ENCODE peak calls at places on chromosomes 2 and 18, in six cellular contexts. R is mesenchymal stem cell, W is H1, L is neuronal stem cell, P is IMR-90, O is H9. B is an unnamed sample.

GRCh38 chr2:177295479-177295878 is 31.0 kb upstream of the NFE2L2 start:
- DNase-seq in O (no peak), W (no peak), R (peak), L (no peak), P (peak), B (no peak)

GRCh38 chr2:73376681-73377080 is 9.0 kb upstream of the ALMS1 start:
- DNase-seq in O (no peak), W (no peak), R (no peak), P (no peak), L (no peak), B (no peak)

GRCh38 chr18:5973079-5973478 is 77.8 kb upstream of the TMEM200C start:
- DNase-seq in O (no peak), R (no peak), P (no peak), L (no peak), W (no peak), B (no peak)

GRCh38 chr2:72893594-72894319 is 6.5 kb downstream of the SPR start:
- DNase-seq in O (peak), R (peak), W (no peak), P (peak), L (no peak), B (peak)

GRCh38 chr2:214899751-214900150 is 90.3 kb upstream of the BARD1 start:
- DNase-seq in P (no peak), W (no peak), O (no peak), L (no peak), R (no peak), B (peak)

GRCh38 chr18:14963246-14963645 is 215.3 kb downstream of the ANKRD30B start:
- DNase-seq in P (no peak), W (no peak), R (no peak), L (no peak), O (no peak), B (no peak)

GRCh38 chr2:150487537-150488429 is at the start of gene RND3:
- DNase-seq in P (peak), O (peak), L (peak), R (peak), W (peak), B (peak)

GRCh38 chr2:125167152-125167551 is 1142.1 kb downstream of the CNTNAP5 start:
- DNase-seq in L (no peak), R (peak), P (peak), O (no peak), W (no peak), B (no peak)

GRCh38 chr2:8983571-8983970 is 19.9 kb downstream of the MBOAT2 start:
- DNase-seq in O (no peak), L (no peak), R (peak), P (no peak), W (no peak), B (no peak)

GRCh38 chr2:49108851-49109250 is 45.5 kb downstream of the FSHR start:
- DNase-seq in P (no peak), O (no peak), R (no peak), L (no peak), W (no peak), B (no peak)

GRCh38 chr2:105643405-105644173 is 101.1 kb upstream of the NCK2 start:
- DNase-seq in L (no peak), P (no peak), R (peak), W (no peak), O (no peak), B (no peak)

GRCh38 chr18:34120294-34120693 is 104.4 kb downstream of the NOL4 start:
- DNase-seq in R (no peak), P (no peak), W (no peak), L (no peak), O (no peak), B (no peak)

GRCh38 chr18:76846217-76846616 is 23.9 kb downstream of the ZNF236 start:
- DNase-seq in O (no peak), W (no peak), R (no peak), P (no peak), L (no peak), B (no peak)

GRCh38 chr2:190050001-190050400 is 12.5 kb downstream of the MSTN start:
- DNase-seq in W (no peak), R (peak), L (no peak), P (peak), O (no peak), B (no peak)

GRCh38 chr2:216201687-216202306 is 92.6 kb downstream of the XRCC5 start:
- DNase-seq in O (no peak), W (no peak), L (no peak), R (no peak), P (no peak), B (no peak)

GRCh38 chr2:180048256-180048655 is 41.2 kb upstream of the CWC22 start:
- DNase-seq in R (no peak), L (no peak), W (no peak), P (no peak), O (no peak), B (no peak)

GRCh38 chr2:41998789-41999470 is 48.9 kb upstream of the PKDCC start:
- DNase-seq in R (no peak), W (no peak), L (no peak), O (no peak), P (no peak), B (no peak)

GRCh38 chr2:241619602-241620418 is 17.1 kb downstream of the THAP4 start:
- DNase-seq in L (no peak), R (no peak), W (no peak), P (no peak), O (no peak), B (no peak)

GRCh38 chr2:158128168-158128973 is 26.7 kb downstream of the UPP2 start:
- DNase-seq in O (no peak), L (no peak), R (no peak), P (no peak), W (no peak), B (no peak)

GRCh38 chr18:61398961-61399632 is 65.9 kb downstream of the CDH20 start:
- DNase-seq in P (peak), L (no peak), W (no peak), R (no peak), O (no peak), B (no peak)

GRCh38 chr18:62183578-62184195 is 3.2 kb downstream of the PIGN start:
- DNase-seq in O (no peak), P (peak), W (no peak), L (peak), R (peak), B (peak)

GRCh38 chr2:160372585-160372984 is 121.0 kb downstream of the RBMS1 start:
- DNase-seq in P (peak), L (no peak), R (peak), O (no peak), W (no peak), B (no peak)

GRCh38 chr2:120738786-120739771 is 3.4 kb downstream of the GLI2 start:
- DNase-seq in O (peak), R (peak), W (no peak), P (no peak), L (peak), B (no peak)
- H3K4ac ChIP-seq in O (no peak), R (peak), W (peak), P (peak), L (no peak), B (no peak)

GRCh38 chr18:13137041-13137938 is 81.3 kb upstream of the LDLRAD4 start:
- DNase-seq in L (no peak), O (no peak), W (no peak), R (no peak), P (no peak), B (no peak)
- H3K14ac ChIP-seq in L (no peak), O (peak), W (no peak), R (no peak), P (no peak), B (no peak)

GRCh38 chr2:62197609-62198236 is 1.8 kb downstream of the B3GNT2 start:
- DNase-seq in W (no peak), R (peak), O (no peak), L (peak), P (no peak), B (no peak)

GRCh38 chr2:62197017-62197586 is 1.2 kb downstream of the B3GNT2 start:
- DNase-seq in P (no peak), R (no peak), W (no peak), L (peak), O (no peak), B (no peak)

GRCh38 chr2:62196278-62196901 is 475 bp downstream of the B3GNT2 start:
- DNase-seq in O (no peak), L (peak), P (no peak), R (peak), W (no peak), B (peak)

GRCh38 chr2:62194558-62195420 is 1.1 kb upstream of the B3GNT2 start:
- DNase-seq in L (no peak), O (no peak), R (no peak), W (no peak), P (no peak), B (no peak)

GRCh38 chr2:62195421-62196277 is at the start of gene B3GNT2:
- DNase-seq in P (peak), O (peak), R (peak), W (peak), L (peak), B (peak)
- H3K4ac ChIP-seq in P (peak), O (no peak), R (no peak), W (peak), L (peak), B (peak)

DNA sequence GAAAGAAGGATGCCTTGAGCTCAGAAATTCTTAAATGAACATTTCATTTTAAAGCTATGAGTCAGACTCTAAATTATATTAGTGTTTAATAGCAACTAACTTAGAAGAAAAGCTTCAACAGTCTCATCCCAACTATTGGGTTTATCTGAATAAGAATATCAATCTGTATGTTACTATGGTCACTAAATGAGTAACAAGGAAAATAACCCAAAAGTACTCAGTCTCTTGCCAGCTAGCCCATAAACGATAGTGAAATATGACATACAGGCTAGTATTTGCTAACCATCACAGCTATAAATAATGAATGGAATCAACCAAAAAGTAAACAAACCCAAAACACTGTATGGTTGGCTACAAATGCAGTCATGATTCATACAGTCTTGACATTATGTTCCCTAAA is 174.9 kb downstream of the RAB3GAP1 start:
- DNase-seq in P (peak), R (peak), W (no peak), L (no peak), O (no peak), B (no peak)
- H3K14ac ChIP-seq in P (no peak), R (no peak), W (no peak), L (no peak), O (no peak), B (no peak)

DNA sequence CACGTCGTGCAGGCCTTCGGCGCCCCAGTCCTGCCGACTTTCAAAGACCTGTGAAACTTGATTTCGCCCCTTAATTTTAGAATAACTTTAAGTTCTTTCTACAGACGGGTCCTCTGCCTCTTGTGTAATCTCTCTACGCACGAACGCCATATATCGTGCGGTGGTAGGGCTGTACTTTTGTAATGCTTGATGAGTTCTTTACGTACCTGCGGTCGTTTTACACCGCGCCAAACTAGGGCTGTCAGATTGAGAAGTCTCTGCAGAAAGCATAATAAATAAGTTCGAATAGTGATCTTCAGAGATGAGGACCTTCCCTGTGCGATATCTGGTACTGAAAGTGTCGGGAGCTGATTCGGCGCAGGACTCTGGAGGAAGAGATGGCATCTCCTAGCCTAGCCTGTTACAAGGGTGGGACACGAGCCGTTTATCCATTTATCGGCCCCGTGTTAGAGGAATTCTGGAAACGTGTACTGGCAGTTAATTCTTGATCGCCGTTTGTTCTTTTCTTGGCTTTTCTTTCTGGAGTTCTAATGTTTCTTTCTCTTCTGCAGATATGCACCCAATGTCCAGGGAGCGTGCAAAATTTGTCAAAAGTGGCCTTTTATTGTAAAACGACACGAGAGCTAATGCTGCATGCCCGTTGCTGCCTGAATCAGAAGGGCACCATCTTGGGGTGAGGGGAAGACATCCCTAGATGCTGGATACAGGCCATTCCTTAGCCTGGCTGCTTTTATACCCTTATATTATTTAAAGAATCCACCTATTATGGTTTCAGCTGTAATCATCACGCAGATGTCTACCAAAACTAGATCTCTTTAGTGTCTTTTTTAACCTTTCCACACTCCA is 781 bp upstream of the SLC5A6 start:
- DNase-seq in O (no peak), P (peak), W (no peak), L (no peak), R (peak), B (peak)
- H3K4ac ChIP-seq in O (no peak), P (peak), W (no peak), L (no peak), R (no peak), B (peak)

GRCh38 chr2:99595373-99595772 is 105.6 kb upstream of the REV1 start:
- DNase-seq in R (no peak), W (no peak), P (no peak), O (no peak), L (no peak), B (no peak)

GRCh38 chr2:99593692-99594427 is 104.0 kb upstream of the REV1 start:
- DNase-seq in R (peak), P (no peak), L (peak), W (no peak), O (no peak), B (no peak)

GRCh38 chr2:99598435-99598834 is 108.6 kb upstream of the REV1 start:
- DNase-seq in P (no peak), W (no peak), L (no peak), R (no peak), O (peak), B (no peak)

GRCh38 chr2:99600929-99601680 is 111.3 kb upstream of the REV1 start:
- DNase-seq in R (peak), W (no peak), L (no peak), P (peak), O (peak), B (no peak)

DNA sequence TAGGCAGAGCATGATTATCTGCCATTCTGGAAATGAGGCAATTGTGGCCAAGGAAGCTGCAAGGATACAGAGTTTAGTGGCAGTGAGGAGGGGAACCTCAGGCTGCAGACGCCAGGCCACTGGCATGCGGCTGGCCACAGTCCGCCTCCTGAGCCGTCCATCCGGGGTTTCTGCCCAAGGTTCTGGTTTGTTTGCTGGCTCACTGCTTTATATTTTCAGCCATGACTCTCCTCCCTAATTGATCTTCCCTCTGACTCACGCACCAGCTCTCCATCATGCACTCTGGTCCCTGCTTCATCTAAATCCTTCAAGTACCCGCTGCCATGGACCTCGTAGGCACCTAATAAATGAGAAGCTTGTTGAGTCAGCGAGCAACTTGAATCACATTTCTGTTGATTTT is 107.8 kb upstream of the REV1 start:
- DNase-seq in L (no peak), O (no peak), P (peak), R (no peak), W (no peak), B (no peak)
- H3K14ac ChIP-seq in L (no peak), O (no peak), P (peak), R (no peak), W (no peak), B (no peak)

GRCh38 chr2:97662895-97663625 is 784 bp downstream of the ACTR1B start:
- DNase-seq in W (peak), P (peak), O (peak), R (peak), L (peak), B (peak)
- H3K4ac ChIP-seq in W (peak), P (peak), O (no peak), R (peak), L (no peak), B (peak)

GRCh38 chr2:203691149-203691548 is 15.3 kb upstream of the CD28 start:
- DNase-seq in L (no peak), R (no peak), W (no peak), P (no peak), O (no peak), B (no peak)

GRCh38 chr2:203692039-203692710 is 14.3 kb upstream of the CD28 start:
- DNase-seq in O (no peak), W (no peak), P (no peak), L (no peak), R (peak), B (no peak)

GRCh38 chr2:203693242-203693879 is 13.1 kb upstream of the CD28 start:
- DNase-seq in R (no peak), W (no peak), L (no peak), O (no peak), P (no peak), B (no peak)

GRCh38 chr2:203690110-203691047 is 16.1 kb upstream of the CD28 start:
- DNase-seq in P (peak), W (no peak), L (no peak), O (no peak), R (peak), B (no peak)

GRCh38 chr2:203694186-203694585 is 12.3 kb upstream of the CD28 start:
- DNase-seq in P (no peak), L (no peak), O (no peak), W (no peak), R (no peak), B (no peak)
- H3K14ac ChIP-seq in P (no peak), L (no peak), O (no peak), W (no peak), R (no peak), B (no peak)

GRCh38 chr2:239610457-239611221 is 209.8 kb upstream of the HDAC4 start:
- DNase-seq in P (no peak), O (no peak), R (no peak), L (no peak), W (no peak), B (no peak)

GRCh38 chr2:239612133-239612532 is 211.3 kb upstream of the HDAC4 start:
- DNase-seq in W (no peak), L (no peak), R (no peak), P (no peak), O (no peak), B (no peak)

GRCh38 chr2:239609162-239609561 is 208.3 kb upstream of the HDAC4 start:
- DNase-seq in W (no peak), L (no peak), P (no peak), O (peak), R (no peak), B (no peak)

GRCh38 chr2:239609583-239610310 is 208.9 kb upstream of the HDAC4 start:
- DNase-seq in O (peak), P (no peak), W (no peak), L (no peak), R (no peak), B (no peak)

GRCh38 chr2:239611222-239611795 is 210.5 kb upstream of the HDAC4 start:
- DNase-seq in O (no peak), R (no peak), L (no peak), P (no peak), W (no peak), B (no peak)
- H3K4ac ChIP-seq in O (no peak), R (no peak), L (no peak), P (no peak), W (no peak), B (no peak)

GRCh38 chr2:28533021-28533420 is 37.2 kb downstream of the PLB1 start:
- DNase-seq in O (no peak), L (no peak), R (no peak), P (no peak), W (no peak), B (no peak)
- H3K14ac ChIP-seq in O (no peak), L (no peak), R (no peak), P (no peak), W (no peak), B (no peak)